ENCODE peak calls at places on chromosome 17, in eight cellular contexts. D, N, A, V, Q, P, X and R are unnamed samples.

GRCh38 chr17:47205419-47205963 is 3.7 kb upstream of the MYL4 start:
- DNase-seq in D (no peak), N (no peak), A (no peak), V (peak; percentile 80), Q (no peak), P (peak; percentile 55), X (no peak), R (peak; percentile 69)

GRCh38 chr17:70552230-70552981 is 383.1 kb downstream of the KCNJ2 start:
- DNase-seq in D (no peak), N (no peak), A (peak; percentile 7), V (no peak), Q (no peak), P (no peak), X (peak; percentile 32), R (peak; percentile 55)

GRCh38 chr17:58402047-58402446 is 15.3 kb downstream of the RNF43 start:
- DNase-seq in D (no peak), N (no peak), A (no peak), V (no peak), Q (no peak), P (no peak), X (peak; percentile 98), R (peak; percentile 80)

GRCh38 chr17:2542456-2542855 is 30.8 kb upstream of the METTL16 start:
- DNase-seq in D (no peak), N (no peak), A (no peak), V (no peak), Q (no peak), P (no peak), X (no peak), R (no peak)

GRCh38 chr17:30950669-30951399 is 20.0 kb upstream of the RNF135 start:
- DNase-seq in D (no peak), N (no peak), A (peak; percentile 20), V (peak; percentile 65), Q (no peak), P (no peak), X (no peak), R (peak; percentile 12)

GRCh38 chr17:13030459-13031305 is 12.9 kb upstream of the ELAC2 start:
- DNase-seq in D (no peak), N (peak; percentile 45), A (peak; percentile 32), V (peak; percentile 39), Q (no peak), P (no peak), X (peak; percentile 41), R (peak; percentile 32)

GRCh38 chr17:72594248-72594647 is 473.4 kb downstream of the SOX9 start:
- DNase-seq in D (no peak), N (no peak), A (no peak), V (no peak), Q (no peak), P (no peak), X (no peak), R (no peak)

GRCh38 chr17:1362065-1362848 is 37.8 kb downstream of the YWHAE start:
- DNase-seq in D (no peak), N (no peak), A (no peak), V (no peak), Q (no peak), P (no peak), X (peak; percentile 19), R (no peak)

GRCh38 chr17:17666111-17666714 is 15.0 kb upstream of the RAI1 start:
- DNase-seq in D (peak; percentile 44), N (no peak), A (no peak), V (no peak), Q (no peak), P (peak; percentile 38), X (no peak), R (no peak)

GRCh38 chr17:12756786-12757185 is 32.5 kb upstream of the ARHGAP44 start:
- DNase-seq in D (no peak), N (no peak), A (no peak), V (no peak), Q (no peak), P (no peak), X (no peak), R (no peak)

GRCh38 chr17:17264430-17264829 is 16.6 kb downstream of the COPS3 start:
- DNase-seq in D (no peak), N (no peak), A (no peak), V (no peak), Q (no peak), P (no peak), X (no peak), R (no peak)

GRCh38 chr17:48470388-48471034 is 40.5 kb upstream of the SKAP1 start:
- DNase-seq in D (no peak), N (no peak), A (no peak), V (no peak), Q (no peak), P (no peak), X (no peak), R (no peak)

GRCh38 chr17:9233271-9233599 is 211.9 kb downstream of the NTN1 start:
- DNase-seq in D (peak; percentile 46), N (no peak), A (no peak), V (no peak), Q (no peak), P (no peak), X (no peak), R (no peak)

GRCh38 chr17:33292184-33292980 is 713 bp downstream of the ASIC2 start:
- DNase-seq in D (peak; percentile 60), N (peak; percentile 37), A (no peak), V (no peak), Q (no peak), P (no peak), X (no peak), R (no peak)

GRCh38 chr17:78879679-78880186 is 23.3 kb downstream of the CEP295NL start:
- DNase-seq in D (no peak), N (no peak), A (no peak), V (peak; percentile 58), Q (no peak), P (peak; percentile 82), X (peak; percentile 74), R (peak; percentile 56)

GRCh38 chr17:78176548-78177025 is 8.2 kb downstream of the SYNGR2 start:
- DNase-seq in D (peak; percentile 89), N (peak; percentile 74), A (peak; percentile 65), V (peak; percentile 79), Q (peak; percentile 51), P (no peak), X (no peak), R (no peak)

GRCh38 chr17:41967141-41967920 is 736 bp downstream of the CNP start:
- DNase-seq in D (peak; percentile 68), N (no peak), A (no peak), V (no peak), Q (no peak), P (no peak), X (peak; percentile 73), R (no peak)

GRCh38 chr17:59381716-59382570 is 50.5 kb downstream of the YPEL2 start:
- DNase-seq in D (peak; percentile 77), N (no peak), A (peak; percentile 91), V (no peak), Q (no peak), P (no peak), X (peak; percentile 61), R (no peak)

GRCh38 chr17:17215575-17215974 is 9.4 kb upstream of the PLD6 start:
- DNase-seq in D (no peak), N (no peak), A (no peak), V (no peak), Q (no peak), P (no peak), X (no peak), R (no peak)

GRCh38 chr17:73338566-73339247 is 26.9 kb upstream of the CDC42EP4 start:
- DNase-seq in D (no peak), N (no peak), A (no peak), V (no peak), Q (no peak), P (no peak), X (no peak), R (no peak)

GRCh38 chr17:44916781-44917241 is 1.5 kb upstream of the GFAP start:
- DNase-seq in D (no peak), N (no peak), A (no peak), V (no peak), Q (no peak), P (no peak), X (no peak), R (no peak)

GRCh38 chr17:61400786-61401279 is 1.2 kb downstream of the TBX2 start:
- DNase-seq in D (no peak), N (no peak), A (no peak), V (no peak), Q (no peak), P (no peak), X (no peak), R (no peak)

GRCh38 chr17:76612977-76613851 is 27.6 kb upstream of the ST6GALNAC2 start:
- DNase-seq in D (no peak), N (no peak), A (no peak), V (no peak), Q (no peak), P (no peak), X (no peak), R (no peak)

GRCh38 chr17:30922235-30922993 is 669 bp downstream of the ADAP2 start:
- DNase-seq in D (peak; percentile 66), N (peak; percentile 11), A (no peak), V (peak; percentile 29), Q (no peak), P (no peak), X (no peak), R (no peak)

GRCh38 chr17:29079887-29080286 is 36.9 kb downstream of the PIPOX start:
- DNase-seq in D (no peak), N (no peak), A (no peak), V (no peak), Q (no peak), P (no peak), X (no peak), R (no peak)

GRCh38 chr17:57508706-57509105 is 236.4 kb downstream of the CCDC182 start:
- DNase-seq in D (no peak), N (no peak), A (no peak), V (no peak), Q (no peak), P (no peak), X (no peak), R (no peak)

GRCh38 chr17:33052856-33053255 is 61.2 kb downstream of the SPACA3 start:
- DNase-seq in D (no peak), N (no peak), A (no peak), V (no peak), Q (no peak), P (no peak), X (no peak), R (no peak)

GRCh38 chr17:18129041-18129502 is 20.5 kb downstream of the MYO15A start:
- DNase-seq in D (no peak), N (no peak), A (no peak), V (peak; percentile 75), Q (no peak), P (no peak), X (peak; percentile 17), R (peak; percentile 8)

GRCh38 chr17:42929497-42929844 is 28.9 kb downstream of the G6PC1 start:
- DNase-seq in D (no peak), N (no peak), A (no peak), V (no peak), Q (no peak), P (no peak), X (no peak), R (no peak)

GRCh38 chr17:13626703-13627102 is 25.0 kb upstream of the HS3ST3A1 start:
- DNase-seq in D (no peak), N (no peak), A (no peak), V (no peak), Q (no peak), P (peak; percentile 24), X (no peak), R (peak; percentile 68)

GRCh38 chr17:42937712-42938596 is 26.3 kb downstream of the AARSD1 start:
- DNase-seq in D (no peak), N (peak; percentile 30), A (peak; percentile 54), V (peak; percentile 31), Q (no peak), P (peak; percentile 2), X (peak; percentile 51), R (peak; percentile 36)

GRCh38 chr17:73568934-73569333 is 75.3 kb downstream of the SDK2 start:
- DNase-seq in D (no peak), N (no peak), A (no peak), V (no peak), Q (no peak), P (no peak), X (no peak), R (no peak)